ENCODE peak calls at places on chromosome 12, in seven cellular contexts. One of them, this sample, is unnamed.

GRCh38 chr12:103632554-103633216 is 45.6 kb downstream of the STAB2 start:
- DNase-seq in HCT116: peak
- DNase-seq in esophagus squamous epithelium: no peak
- DNase-seq in A549: peak
- DNase-seq in testis: peak
- DNase-seq in spleen: peak
- DNase-seq in lower leg skin: no peak
- DNase-seq in this sample: no peak

GRCh38 chr12:6084261-6084968 is 40.1 kb downstream of the VWF start:
- DNase-seq in HCT116: peak
- DNase-seq in esophagus squamous epithelium: no peak
- DNase-seq in A549: peak
- DNase-seq in testis: no peak
- DNase-seq in spleen: peak
- DNase-seq in lower leg skin: no peak
- DNase-seq in this sample: no peak

GRCh38 chr12:130497331-130497730 is 159.6 kb downstream of the PIWIL1 start:
- DNase-seq in HCT116: no peak
- DNase-seq in esophagus squamous epithelium: no peak
- DNase-seq in A549: no peak
- DNase-seq in testis: no peak
- DNase-seq in spleen: no peak
- DNase-seq in lower leg skin: no peak
- DNase-seq in this sample: no peak

GRCh38 chr12:91777268-91777997 is 368.2 kb downstream of the BTG1 start:
- DNase-seq in HCT116: peak
- DNase-seq in esophagus squamous epithelium: no peak
- DNase-seq in A549: peak
- DNase-seq in testis: no peak
- DNase-seq in spleen: no peak
- DNase-seq in lower leg skin: no peak
- DNase-seq in this sample: no peak

GRCh38 chr12:104321949-104322348 is 18.4 kb downstream of the EID3 start:
- DNase-seq in HCT116: no peak
- DNase-seq in esophagus squamous epithelium: no peak
- DNase-seq in A549: no peak
- DNase-seq in testis: no peak
- DNase-seq in spleen: no peak
- DNase-seq in lower leg skin: no peak
- DNase-seq in this sample: no peak

GRCh38 chr12:60345442-60345841 is 749.6 kb downstream of the SLC16A7 start:
- DNase-seq in HCT116: no peak
- DNase-seq in esophagus squamous epithelium: no peak
- DNase-seq in A549: no peak
- DNase-seq in testis: no peak
- DNase-seq in spleen: no peak
- DNase-seq in lower leg skin: no peak
- DNase-seq in this sample: no peak

GRCh38 chr12:131456301-131457027 is 254.4 kb upstream of the SFSWAP start:
- DNase-seq in HCT116: no peak
- DNase-seq in esophagus squamous epithelium: no peak
- DNase-seq in A549: no peak
- DNase-seq in testis: peak
- DNase-seq in spleen: peak
- DNase-seq in lower leg skin: no peak
- DNase-seq in this sample: no peak

GRCh38 chr12:9332564-9332963 is 124.4 kb upstream of the PZP start:
- DNase-seq in HCT116: no peak
- DNase-seq in esophagus squamous epithelium: no peak
- DNase-seq in A549: no peak
- DNase-seq in testis: no peak
- DNase-seq in spleen: no peak
- DNase-seq in lower leg skin: no peak
- DNase-seq in this sample: no peak

GRCh38 chr12:57899010-57899662 is 42.2 kb upstream of the ATP23 start:
- DNase-seq in HCT116: no peak
- DNase-seq in esophagus squamous epithelium: no peak
- DNase-seq in A549: no peak
- DNase-seq in testis: no peak
- DNase-seq in spleen: peak
- DNase-seq in lower leg skin: no peak
- DNase-seq in this sample: peak
- H3K4me3 ChIP-seq in HCT116: no peak
- H3K4me3 ChIP-seq in esophagus squamous epithelium: no peak
- H3K4me3 ChIP-seq in A549: no peak
- H3K4me3 ChIP-seq in testis: no peak
- H3K4me3 ChIP-seq in spleen: no peak
- H3K4me3 ChIP-seq in lower leg skin: no peak
- H3K4me3 ChIP-seq in this sample: no peak

GRCh38 chr12:89708793-89709156 is at the start of gene ATP2B1:
- DNase-seq in HCT116: peak
- DNase-seq in esophagus squamous epithelium: peak
- DNase-seq in A549: peak
- DNase-seq in testis: peak
- DNase-seq in spleen: peak
- DNase-seq in lower leg skin: peak
- DNase-seq in this sample: peak
- TF ChIP-seq POLR2A in HCT116: no peak
- TF ChIP-seq POLR2A in esophagus squamous epithelium: peak
- TF ChIP-seq POLR2A in A549: no peak
- TF ChIP-seq POLR2A in testis: peak
- TF ChIP-seq POLR2A in spleen: peak
- TF ChIP-seq POLR2A in lower leg skin: no peak
- TF ChIP-seq POLR2A in this sample: peak

GRCh38 chr12:68786929-68787328 is 21.0 kb upstream of the MDM2 start:
- DNase-seq in HCT116: no peak
- DNase-seq in esophagus squamous epithelium: no peak
- DNase-seq in A549: no peak
- DNase-seq in testis: no peak
- DNase-seq in spleen: no peak
- DNase-seq in lower leg skin: no peak
- DNase-seq in this sample: no peak

GRCh38 chr12:68788554-68789143 is 19.3 kb upstream of the MDM2 start:
- DNase-seq in HCT116: no peak
- DNase-seq in esophagus squamous epithelium: no peak
- DNase-seq in A549: no peak
- DNase-seq in testis: no peak
- DNase-seq in spleen: no peak
- DNase-seq in lower leg skin: no peak
- DNase-seq in this sample: no peak

GRCh38 chr12:68784015-68784414 is 24.0 kb upstream of the MDM2 start:
- DNase-seq in HCT116: no peak
- DNase-seq in esophagus squamous epithelium: no peak
- DNase-seq in A549: no peak
- DNase-seq in testis: no peak
- DNase-seq in spleen: no peak
- DNase-seq in lower leg skin: peak
- DNase-seq in this sample: no peak

GRCh38 chr12:68785358-68785757 is 22.6 kb upstream of the MDM2 start:
- DNase-seq in HCT116: no peak
- DNase-seq in esophagus squamous epithelium: no peak
- DNase-seq in A549: no peak
- DNase-seq in testis: no peak
- DNase-seq in spleen: no peak
- DNase-seq in lower leg skin: no peak
- DNase-seq in this sample: no peak

GRCh38 chr12:68785823-68786222 is 22.2 kb upstream of the MDM2 start:
- DNase-seq in HCT116: no peak
- DNase-seq in esophagus squamous epithelium: no peak
- DNase-seq in A549: no peak
- DNase-seq in testis: no peak
- DNase-seq in spleen: no peak
- DNase-seq in lower leg skin: no peak
- DNase-seq in this sample: no peak
- H3K4me3 ChIP-seq in HCT116: no peak
- H3K4me3 ChIP-seq in esophagus squamous epithelium: no peak
- H3K4me3 ChIP-seq in A549: no peak
- H3K4me3 ChIP-seq in testis: no peak
- H3K4me3 ChIP-seq in spleen: no peak
- H3K4me3 ChIP-seq in lower leg skin: no peak
- H3K4me3 ChIP-seq in this sample: no peak

GRCh38 chr12:3869448-3869847 is 3.8 kb downstream of the PARP11 start:
- DNase-seq in HCT116: no peak
- DNase-seq in esophagus squamous epithelium: no peak
- DNase-seq in A549: no peak
- DNase-seq in testis: no peak
- DNase-seq in spleen: no peak
- DNase-seq in lower leg skin: no peak
- DNase-seq in this sample: no peak
- TF ChIP-seq POLR2A in HCT116: no peak
- TF ChIP-seq POLR2A in esophagus squamous epithelium: no peak
- TF ChIP-seq POLR2A in A549: no peak
- TF ChIP-seq POLR2A in testis: no peak
- TF ChIP-seq POLR2A in spleen: no peak
- TF ChIP-seq POLR2A in lower leg skin: no peak
- TF ChIP-seq POLR2A in this sample: no peak

DNA sequence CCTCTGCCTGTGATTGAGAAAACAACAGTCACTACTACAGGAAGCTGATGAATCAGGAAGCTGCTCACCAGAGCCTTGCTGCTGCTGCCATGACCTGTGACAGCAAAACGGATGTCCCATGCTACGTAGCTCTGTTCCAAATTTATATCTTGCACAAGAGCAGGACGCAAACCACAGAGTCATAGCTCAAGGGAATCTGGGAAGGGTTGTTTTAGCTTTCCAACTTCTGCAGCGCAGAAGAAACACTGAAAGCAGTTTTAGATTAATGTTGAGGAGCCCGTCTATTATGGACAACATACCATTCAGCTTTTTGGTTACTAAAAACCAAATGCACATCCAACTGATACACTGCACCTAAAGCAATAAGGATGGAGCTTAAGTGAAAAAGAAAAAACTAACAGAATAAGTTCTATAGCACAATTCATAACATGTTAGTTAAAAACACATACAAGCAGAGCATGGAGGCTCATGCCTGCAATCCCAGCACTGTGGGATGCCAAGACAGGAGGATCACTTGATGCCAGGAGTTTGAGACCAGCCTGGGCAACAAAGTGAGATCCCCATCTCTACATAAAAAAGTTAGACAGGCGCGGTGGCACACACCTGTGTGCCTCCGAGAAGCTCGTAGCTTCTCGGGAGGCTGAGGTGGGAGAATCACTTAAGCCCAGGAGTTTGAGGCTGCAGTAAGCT is 1.7 kb upstream of the ANKRD33 start:
- DNase-seq in HCT116: no peak
- DNase-seq in esophagus squamous epithelium: no peak
- DNase-seq in A549: peak
- DNase-seq in testis: peak
- DNase-seq in spleen: peak
- DNase-seq in lower leg skin: peak
- DNase-seq in this sample: peak
- H3K4me3 ChIP-seq in HCT116: no peak
- H3K4me3 ChIP-seq in esophagus squamous epithelium: no peak
- H3K4me3 ChIP-seq in A549: no peak
- H3K4me3 ChIP-seq in testis: no peak
- H3K4me3 ChIP-seq in spleen: no peak
- H3K4me3 ChIP-seq in lower leg skin: no peak
- H3K4me3 ChIP-seq in this sample: no peak

GRCh38 chr12:10718279-10718821 is 4.8 kb downstream of the YBX3 start:
- DNase-seq in HCT116: no peak
- DNase-seq in esophagus squamous epithelium: no peak
- DNase-seq in A549: no peak
- DNase-seq in testis: peak
- DNase-seq in spleen: no peak
- DNase-seq in lower leg skin: no peak
- DNase-seq in this sample: no peak
- TF ChIP-seq POLR2A in HCT116: no peak
- TF ChIP-seq POLR2A in esophagus squamous epithelium: no peak
- TF ChIP-seq POLR2A in A549: no peak
- TF ChIP-seq POLR2A in testis: no peak
- TF ChIP-seq POLR2A in spleen: no peak
- TF ChIP-seq POLR2A in lower leg skin: no peak
- TF ChIP-seq POLR2A in this sample: no peak

GRCh38 chr12:80791863-80792262 is 75.2 kb downstream of the MYF5 start:
- DNase-seq in HCT116: no peak
- DNase-seq in esophagus squamous epithelium: no peak
- DNase-seq in A549: no peak
- DNase-seq in testis: no peak
- DNase-seq in spleen: no peak
- DNase-seq in lower leg skin: no peak
- DNase-seq in this sample: no peak
- H3K4me3 ChIP-seq in HCT116: no peak
- H3K4me3 ChIP-seq in esophagus squamous epithelium: no peak
- H3K4me3 ChIP-seq in A549: no peak
- H3K4me3 ChIP-seq in testis: no peak
- H3K4me3 ChIP-seq in spleen: no peak
- H3K4me3 ChIP-seq in lower leg skin: no peak
- H3K4me3 ChIP-seq in this sample: no peak

GRCh38 chr12:111964935-111965334 is 48.0 kb downstream of the TMEM116 start:
- DNase-seq in HCT116: no peak
- DNase-seq in esophagus squamous epithelium: no peak
- DNase-seq in A549: no peak
- DNase-seq in testis: no peak
- DNase-seq in spleen: no peak
- DNase-seq in lower leg skin: no peak
- DNase-seq in this sample: no peak
- TF ChIP-seq POLR2A in HCT116: no peak
- TF ChIP-seq POLR2A in esophagus squamous epithelium: no peak
- TF ChIP-seq POLR2A in A549: no peak
- TF ChIP-seq POLR2A in testis: no peak
- TF ChIP-seq POLR2A in spleen: no peak
- TF ChIP-seq POLR2A in lower leg skin: no peak
- TF ChIP-seq POLR2A in this sample: no peak

GRCh38 chr12:21813125-21813524 is 38.6 kb upstream of the KCNJ8 start:
- DNase-seq in HCT116: no peak
- DNase-seq in esophagus squamous epithelium: no peak
- DNase-seq in A549: no peak
- DNase-seq in testis: no peak
- DNase-seq in spleen: no peak
- DNase-seq in lower leg skin: no peak
- DNase-seq in this sample: no peak
- H3K4me3 ChIP-seq in HCT116: no peak
- H3K4me3 ChIP-seq in esophagus squamous epithelium: no peak
- H3K4me3 ChIP-seq in A549: no peak
- H3K4me3 ChIP-seq in testis: no peak
- H3K4me3 ChIP-seq in spleen: no peak
- H3K4me3 ChIP-seq in lower leg skin: no peak
- H3K4me3 ChIP-seq in this sample: no peak

This sample was measured in ovary.